ENCODE peak calls at places on chromosomes 12 and 14, in four cellular contexts. M is tibial nerve, S is fibroblast of lung, I is left ventricle myocardium inferior. P is an unnamed sample. For H3K4me1, the result is how much of the 10 kb centered on the place peaks cover.

GRCh38 chr14:95523818-95524448 is 7.5 kb upstream of the SYNE3 start:
- DNase-seq in I (no peak), S (no peak), M (no peak), P (no peak)

GRCh38 chr14:29681308-29681707 is 246.3 kb downstream of the PRKD1 start:
- DNase-seq in M (no peak), S (no peak), I (no peak), P (peak)

GRCh38 chr14:104158827-104159798 is 20.7 kb downstream of the KIF26A start:
- DNase-seq in M (no peak), I (peak), S (no peak), P (no peak)

GRCh38 chr12:100826323-100826722 is 31.7 kb downstream of the ANO4 start:
- DNase-seq in M (no peak), I (peak), S (peak), P (no peak)

GRCh38 chr12:40907115-40907521 is 214.9 kb downstream of the CNTN1 start:
- DNase-seq in I (no peak), S (peak), M (no peak), P (no peak)

GRCh38 chr12:55658635-55659391 is 22.1 kb downstream of the OR10P1 start:
- DNase-seq in M (no peak), S (no peak), I (no peak), P (peak)

GRCh38 chr14:22918809-22919600 is at the start of gene RBM23:
- DNase-seq in S (peak), I (peak), M (peak), P (peak)

GRCh38 chr12:56208014-56208413 is 13.7 kb downstream of the RNF41 start:
- DNase-seq in S (no peak), I (no peak), M (no peak), P (no peak)

GRCh38 chr14:64200170-64200569 is 94.0 kb downstream of the ESR2 start:
- DNase-seq in M (no peak), I (peak), S (no peak), P (no peak)

GRCh38 chr12:127381043-127381668 is 885.8 kb upstream of the TMEM132C start:
- DNase-seq in M (no peak), S (peak), I (peak), P (peak)

GRCh38 chr14:55075628-55076027 is 24.2 kb downstream of the MAPK1IP1L start:
- DNase-seq in S (peak), M (no peak), I (no peak), P (no peak)

GRCh38 chr14:55071051-55071450 is 19.6 kb downstream of the MAPK1IP1L start:
- DNase-seq in M (no peak), I (no peak), S (peak), P (no peak)

GRCh38 chr14:55073856-55074255 is 22.4 kb downstream of the MAPK1IP1L start:
- DNase-seq in S (peak), I (no peak), M (no peak), P (no peak)

GRCh38 chr14:55074662-55075061 is 23.2 kb downstream of the MAPK1IP1L start:
- DNase-seq in M (no peak), S (peak), I (no peak), P (no peak)

GRCh38 chr14:55071870-55072640 is 20.6 kb downstream of the MAPK1IP1L start:
- DNase-seq in I (peak), M (no peak), S (peak), P (peak)
- H3K4me3 ChIP-seq in I (peak), M (no peak), S (no peak), P (no peak)

DNA sequence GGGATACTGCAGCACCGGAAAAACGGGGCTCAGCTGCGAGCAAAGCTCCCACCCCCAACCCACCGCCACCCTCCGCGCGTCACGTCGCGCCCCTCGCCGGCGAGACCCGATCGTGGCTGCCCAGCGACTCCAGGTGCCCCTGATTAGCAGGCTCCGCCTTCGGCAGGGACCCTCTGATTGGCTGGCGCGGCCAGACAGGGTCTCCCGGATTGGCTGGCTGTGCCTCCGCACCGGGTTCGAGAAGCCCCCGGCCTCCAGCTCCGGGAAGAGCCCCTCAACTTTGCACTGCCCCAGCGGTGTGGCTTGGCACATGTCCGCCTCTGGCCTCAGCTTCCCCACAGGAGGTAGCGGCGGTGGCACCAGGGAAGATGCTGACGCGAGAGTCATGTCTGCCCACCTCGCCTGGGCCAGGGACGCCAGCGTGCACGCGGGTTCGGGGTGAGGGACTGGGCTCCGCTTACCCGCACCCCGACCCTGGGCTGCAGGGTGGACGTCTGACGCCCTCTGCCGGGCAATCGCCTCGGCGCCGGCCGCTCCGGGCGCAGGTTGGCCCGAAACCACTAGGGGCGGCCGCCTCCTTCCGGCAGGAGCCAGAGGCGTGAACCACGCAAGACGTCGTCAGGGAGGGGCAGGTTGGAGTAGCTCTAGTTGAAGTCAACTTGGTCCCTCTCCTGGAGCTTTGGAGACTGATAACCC is 496 bp upstream of the RHOF start:
- DNase-seq in M (peak), S (peak), I (peak), P (peak)
- H3K4me1 ChIP-seq in M (half or more), S (under half), I (half or more), P (under half)

DNA sequence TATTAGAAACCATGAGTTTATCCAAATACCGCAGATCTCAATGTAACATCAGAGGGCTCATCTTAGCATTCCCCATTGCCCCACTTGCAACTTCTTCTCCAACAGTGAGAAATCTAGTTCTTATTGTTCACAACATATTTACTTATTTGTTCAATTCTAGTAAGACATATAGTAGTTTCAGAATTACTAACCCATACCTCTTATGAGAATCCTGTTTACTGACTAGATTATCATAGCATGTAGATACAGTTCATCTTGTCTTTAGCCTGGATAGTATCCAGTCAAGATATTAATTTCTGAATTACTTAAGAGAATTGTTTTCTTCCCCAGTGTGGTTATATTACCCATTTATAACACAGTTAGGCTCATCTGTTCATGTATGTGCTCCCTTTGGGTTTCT is 80.6 kb downstream of the NIN start:
- DNase-seq in M (no peak), I (no peak), S (no peak), P (no peak)
- TF ChIP-seq CTCF in M (no peak), I (no peak), S (no peak), P (no peak)

DNA sequence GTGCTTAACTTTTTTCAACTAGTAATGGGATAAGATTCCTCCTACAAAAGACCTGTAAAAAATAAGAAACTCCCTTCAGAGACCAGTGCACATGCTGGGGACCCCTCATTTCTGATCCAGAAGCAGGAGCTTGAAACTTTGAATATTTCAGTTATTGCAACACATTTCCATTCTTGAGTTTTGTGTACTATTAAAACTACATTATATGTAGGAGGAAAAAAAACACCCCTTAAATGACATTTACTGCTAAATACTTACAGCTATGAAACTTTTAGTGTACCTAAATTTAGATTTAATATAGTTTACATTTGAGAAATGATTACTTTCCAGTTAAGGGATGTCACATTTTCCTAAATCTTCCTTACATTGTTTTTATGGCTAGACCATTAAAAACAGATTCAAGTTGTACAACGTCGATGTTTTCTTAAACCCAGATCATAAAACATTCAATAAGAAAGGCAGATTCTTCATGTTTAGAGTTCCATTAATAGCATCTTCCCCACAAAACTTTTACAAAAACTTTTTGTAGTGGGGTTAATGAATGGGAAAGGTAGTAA is 4.1 kb downstream of the LRIG3 start:
- DNase-seq in I (no peak), S (no peak), M (no peak), P (no peak)
- H3K4me3 ChIP-seq in I (peak), S (no peak), M (no peak), P (peak)

GRCh38 chr12:122081108-122081696 is 2.6 kb downstream of the MLXIP start:
- DNase-seq in I (no peak), M (no peak), S (peak), P (peak)
- H3K4me1 ChIP-seq in I (half or more), M (under half), S (under half), P (under half)

DNA sequence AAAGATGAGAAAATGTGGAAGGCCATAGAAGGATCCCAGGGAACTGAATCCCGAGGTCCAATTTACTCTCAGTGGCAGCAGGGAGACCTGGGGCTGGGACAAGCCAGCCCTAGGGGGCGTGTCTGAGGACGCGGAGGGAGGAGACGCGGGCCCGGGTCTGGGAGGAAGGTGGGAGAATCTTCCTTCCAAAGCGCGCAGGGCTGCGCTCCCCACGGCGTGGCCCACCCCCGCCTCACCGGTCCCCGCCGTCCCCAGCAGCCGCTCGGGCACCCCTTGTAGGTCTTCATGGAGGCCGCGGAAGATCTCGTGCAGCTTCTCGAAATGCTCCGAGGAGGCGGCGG is 323 bp downstream of the VTI1B start:
- DNase-seq in S (peak), M (peak), I (peak), P (peak)
- TF ChIP-seq CTCF in S (peak), M (peak), I (peak), P (peak)

DNA sequence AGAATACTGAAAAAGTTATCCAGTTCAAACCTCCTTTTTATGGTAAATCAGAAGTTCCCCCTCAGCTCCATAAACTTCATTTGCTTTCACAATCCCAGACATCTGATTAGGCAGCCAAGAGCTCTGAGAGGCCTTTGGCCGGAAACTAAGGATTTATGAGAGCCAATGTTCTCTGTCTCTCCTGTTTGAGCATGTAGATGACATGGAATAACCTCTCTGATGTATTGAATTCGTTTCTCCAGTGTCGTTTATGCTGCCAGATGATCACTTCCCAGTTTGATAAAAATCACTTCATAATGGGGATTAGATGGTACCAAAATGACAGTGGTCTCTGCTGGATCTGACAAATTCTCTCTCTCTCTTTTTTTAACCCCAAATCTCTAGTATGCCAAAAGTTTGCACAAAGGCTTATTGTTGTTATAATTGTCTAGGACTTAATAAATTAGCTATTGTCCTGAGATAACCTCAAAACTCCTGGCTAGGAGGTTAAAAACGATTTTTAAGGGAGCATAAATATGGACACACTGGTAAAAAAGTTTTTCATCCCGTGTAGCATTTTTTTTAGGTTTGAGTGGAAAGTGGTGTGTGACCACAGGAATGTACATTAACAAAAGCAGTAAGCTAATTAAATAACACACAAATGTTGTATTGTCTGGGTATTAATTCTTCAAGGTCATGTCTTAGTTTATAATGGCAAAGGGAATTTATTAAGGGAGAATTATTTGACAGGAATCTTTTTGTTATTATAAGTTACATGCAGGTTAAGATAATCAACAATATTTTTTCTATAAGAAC is 82.6 kb upstream of the USP44 start:
- DNase-seq in I (no peak), S (peak), M (no peak), P (no peak)
- H3K4me3 ChIP-seq in I (no peak), S (no peak), M (no peak), P (no peak)

DNA sequence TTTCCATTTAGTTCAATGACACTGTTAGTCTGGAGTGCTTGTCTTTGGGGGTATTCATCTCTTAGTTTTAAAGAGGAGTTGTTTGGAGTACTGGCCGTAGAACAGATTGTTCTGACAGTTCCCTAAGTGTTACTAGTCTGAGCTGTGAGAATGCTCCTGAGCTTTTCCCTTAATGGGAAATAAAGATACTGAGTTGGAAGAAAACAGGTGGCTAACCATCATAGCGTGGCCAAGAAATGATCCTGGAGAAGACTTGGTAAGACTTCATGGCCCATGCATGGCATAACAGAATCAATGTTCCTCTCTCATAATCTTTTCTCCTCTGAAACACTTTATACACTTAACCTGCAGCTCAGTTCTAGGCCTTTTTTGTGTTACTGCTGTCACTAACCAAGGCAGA is 6.2 kb downstream of the CALM1 start:
- DNase-seq in M (no peak), I (no peak), S (no peak), P (no peak)
- H3K4me1 ChIP-seq in M (under half), I (half or more), S (under half), P (under half)

GRCh38 chr12:96401061-96401871 is 1.0 kb upstream of the CDK17 start:
- DNase-seq in S (peak), I (no peak), M (no peak), P (peak)
- TF ChIP-seq CTCF in S (peak), I (peak), M (no peak), P (peak)

P was measured in osteoblast.